ENCODE peak calls at places on chromosome 2, in six cellular contexts. L is esophagus squamous epithelium, T is mesendoderm, D is cardiac muscle cell, V is brain microvascular endothelial cell, I is fibroblast of lung. M is an unnamed sample.
A peak's percentile ranks its signal among the peaks of the same experiment; 100 is the strongest.

GRCh38 chr2:133342283-133342895 is 225.9 kb downstream of the NCKAP5 start:
- DNase-seq in L (no peak), T (no peak), D (no peak), V (no peak), I (no peak), M (no peak)

GRCh38 chr2:38145226-38145625 is 69.3 kb upstream of the CYP1B1 start:
- DNase-seq in L (no peak), T (no peak), D (no peak), V (peak; percentile 15), I (no peak), M (no peak)

GRCh38 chr2:94992360-94992759 is 33.1 kb upstream of the MAL start:
- DNase-seq in L (no peak), T (no peak), D (no peak), V (no peak), I (no peak), M (no peak)

GRCh38 chr2:33583194-33583938 is 15.7 kb downstream of the FAM98A start:
- DNase-seq in L (no peak), T (peak; percentile 45), D (peak; percentile 50), V (peak; percentile 20), I (peak; percentile 65), M (peak; percentile 78)

GRCh38 chr2:219969508-219969907 is 342.1 kb downstream of the SLC4A3 start:
- DNase-seq in L (no peak), T (no peak), D (no peak), V (no peak), I (peak; percentile 64), M (no peak)

GRCh38 chr2:241846406-241846805 is 12.3 kb downstream of the PDCD1 start:
- DNase-seq in L (no peak), T (no peak), D (no peak), V (no peak), I (no peak), M (no peak)

GRCh38 chr2:201233192-201234166 is 26.9 kb upstream of the CASP8 start:
- DNase-seq in L (peak; percentile 11), T (peak; percentile 85), D (no peak), V (no peak), I (peak; percentile 5), M (peak; percentile 94)

GRCh38 chr2:132676999-132677398 is 7.0 kb upstream of the LYPD1 start:
- DNase-seq in L (no peak), T (no peak), D (no peak), V (no peak), I (peak; percentile 25), M (peak; percentile 52)

GRCh38 chr2:206565666-206566065 is 76.6 kb upstream of the FAM237A start:
- DNase-seq in L (no peak), T (no peak), D (no peak), V (no peak), I (no peak), M (no peak)

DNA sequence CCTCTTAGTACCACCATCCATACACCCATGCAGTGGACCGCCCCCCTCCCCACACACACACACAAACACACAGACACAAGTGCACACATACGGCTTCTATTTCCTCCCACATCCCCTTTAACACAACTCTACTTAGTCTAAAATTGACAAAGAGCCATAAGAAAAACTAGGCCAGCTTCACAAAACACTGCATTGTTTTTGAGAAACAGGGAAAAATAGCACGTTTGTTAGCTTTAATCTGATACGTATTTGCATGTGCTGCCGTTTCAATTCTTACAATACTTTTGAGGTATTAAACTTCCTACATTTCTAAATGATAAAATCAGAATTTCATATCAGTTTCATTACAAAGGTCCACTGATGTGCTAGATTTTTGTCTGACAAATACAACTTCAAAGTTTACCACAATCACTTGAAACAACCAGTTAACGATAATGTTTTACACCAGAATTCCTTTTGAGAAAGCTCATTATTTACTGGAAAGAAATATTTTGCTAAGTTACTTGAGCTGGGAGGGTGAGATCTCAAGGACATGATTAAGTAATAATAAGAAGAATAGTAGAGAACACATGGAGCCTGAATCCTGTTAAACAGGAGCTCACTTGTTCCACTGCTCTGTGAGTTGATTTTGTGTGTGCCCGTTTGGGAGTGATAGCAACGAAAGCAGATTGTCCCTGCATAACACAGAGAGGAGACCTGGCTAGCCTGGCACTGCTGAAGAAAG is 74.5 kb downstream of the MOGAT1 start:
- DNase-seq in L (no peak), T (no peak), D (no peak), V (no peak), I (peak; percentile 36), M (no peak)
- H3K27me3 ChIP-seq in L (no peaks in the 10 kb centered on the region), T (no peaks in the 10 kb centered on the region), D (no peaks in the 10 kb centered on the region), V (no peaks in the 10 kb centered on the region), I (no peaks in the 10 kb centered on the region), M (no peaks in the 10 kb centered on the region)

GRCh38 chr2:110731064-110731463 is 1.3 kb upstream of the ACOXL start:
- DNase-seq in L (no peak), T (no peak), D (no peak), V (no peak), I (no peak), M (no peak)

GRCh38 chr2:110729106-110729505 is 3.3 kb upstream of the ACOXL start:
- DNase-seq in L (no peak), T (peak; percentile 51), D (no peak), V (no peak), I (no peak), M (no peak)

GRCh38 chr2:110735366-110735765 is 3.0 kb downstream of the ACOXL start:
- DNase-seq in L (no peak), T (no peak), D (no peak), V (no peak), I (no peak), M (no peak)

GRCh38 chr2:110727923-110728322 is 4.5 kb upstream of the ACOXL start:
- DNase-seq in L (no peak), T (no peak), D (no peak), V (no peak), I (no peak), M (no peak)

GRCh38 chr2:110732422-110733413 is at the start of gene ACOXL:
- DNase-seq in L (no peak), T (peak; percentile 78), D (no peak), V (no peak), I (no peak), M (no peak)
- H3K27me3 ChIP-seq in L (peaks cover 28% of the 10 kb centered on the region), T (peaks cover 8% of the 10 kb centered on the region), D (peaks cover 56% of the 10 kb centered on the region), V (peaks cover 65% of the 10 kb centered on the region), I (peaks cover 41% of the 10 kb centered on the region), M (no peaks in the 10 kb centered on the region)

DNA sequence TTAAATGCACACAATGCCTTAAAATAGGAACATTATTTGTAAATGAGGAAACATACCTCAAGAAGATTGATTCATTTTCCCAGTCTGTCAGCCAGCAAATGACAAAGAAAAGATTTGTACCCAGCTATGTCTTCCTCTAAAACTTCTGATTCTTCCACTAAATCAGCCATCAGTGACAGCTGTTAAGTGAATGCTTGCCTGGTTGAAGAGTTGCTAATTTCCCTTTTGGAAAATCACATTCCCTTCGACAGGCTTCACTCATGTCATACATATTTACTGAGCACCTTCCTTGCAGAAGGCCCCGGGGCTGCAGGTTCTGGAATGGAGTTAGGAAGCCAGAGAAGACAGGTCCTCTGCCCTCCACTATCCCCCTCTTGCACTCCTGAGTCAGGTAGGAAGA is 112.0 kb upstream of the SLC66A3 start:
- DNase-seq in L (no peak), T (no peak), D (no peak), V (no peak), I (no peak), M (no peak)
- H3K27me3 ChIP-seq in L (no peaks in the 10 kb centered on the region), T (no peaks in the 10 kb centered on the region), D (no peaks in the 10 kb centered on the region), V (no peaks in the 10 kb centered on the region), I (peaks cover 4% of the 10 kb centered on the region), M (peaks cover 4% of the 10 kb centered on the region)

GRCh38 chr2:109133746-109134145 is 4.7 kb downstream of the SH3RF3 start:
- DNase-seq in L (no peak), T (no peak), D (no peak), V (no peak), I (no peak), M (no peak)
- H3K27me3 ChIP-seq in L (no peaks in the 10 kb centered on the region), T (peaks cover 11% of the 10 kb centered on the region), D (peaks cover 61% of the 10 kb centered on the region), V (peaks cover 2% of the 10 kb centered on the region), I (no peaks in the 10 kb centered on the region), M (no peaks in the 10 kb centered on the region)

GRCh38 chr2:54626131-54626530 is 97.3 kb upstream of the EML6 start:
- DNase-seq in L (no peak), T (no peak), D (no peak), V (no peak), I (no peak), M (no peak)
- H3K27me3 ChIP-seq in L (no peaks in the 10 kb centered on the region), T (no peaks in the 10 kb centered on the region), D (no peaks in the 10 kb centered on the region), V (no peaks in the 10 kb centered on the region), I (no peaks in the 10 kb centered on the region), M (no peaks in the 10 kb centered on the region)

DNA sequence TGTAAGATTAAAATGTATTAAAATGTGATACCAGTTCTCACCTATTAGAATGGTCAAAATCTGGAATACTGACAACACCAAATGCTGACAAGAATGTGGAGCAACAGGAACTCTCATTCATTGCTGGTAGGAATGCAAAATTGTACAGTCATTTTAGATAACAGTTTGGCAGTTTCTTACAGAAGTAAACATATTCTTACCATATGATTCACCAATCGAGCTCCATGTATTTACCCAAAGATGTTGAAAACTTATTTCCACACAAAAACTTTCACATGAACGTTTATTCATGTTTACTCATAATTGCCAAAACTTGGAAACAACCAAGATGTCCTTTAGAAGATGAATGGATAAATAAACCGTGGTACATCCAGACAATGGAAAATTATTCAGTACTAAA is 1193.5 kb upstream of the ACVR2A start:
- DNase-seq in L (no peak), T (no peak), D (no peak), V (no peak), I (no peak), M (no peak)
- H3K27me3 ChIP-seq in L (no peaks in the 10 kb centered on the region), T (no peaks in the 10 kb centered on the region), D (no peaks in the 10 kb centered on the region), V (no peaks in the 10 kb centered on the region), I (no peaks in the 10 kb centered on the region), M (no peaks in the 10 kb centered on the region)

GRCh38 chr2:104873689-104874054 is 19.8 kb downstream of the POU3F3 start:
- DNase-seq in L (no peak), T (no peak), D (no peak), V (no peak), I (no peak), M (no peak)
- H3K27me3 ChIP-seq in L (no peaks in the 10 kb centered on the region), T (peaks cover 41% of the 10 kb centered on the region), D (peaks cover 99% of the 10 kb centered on the region), V (peaks cover 42% of the 10 kb centered on the region), I (peaks cover 18% of the 10 kb centered on the region), M (no peaks in the 10 kb centered on the region)

GRCh38 chr2:163198972-163199371 is 360.4 kb upstream of the KCNH7 start:
- DNase-seq in L (no peak), T (no peak), D (no peak), V (no peak), I (no peak), M (no peak)

GRCh38 chr2:163200726-163201125 is 362.2 kb upstream of the KCNH7 start:
- DNase-seq in L (no peak), T (no peak), D (no peak), V (no peak), I (no peak), M (no peak)

GRCh38 chr2:163198007-163198406 is 359.4 kb upstream of the KCNH7 start:
- DNase-seq in L (no peak), T (peak; percentile 34), D (no peak), V (no peak), I (no peak), M (no peak)
- H3K27me3 ChIP-seq in L (no peaks in the 10 kb centered on the region), T (no peaks in the 10 kb centered on the region), D (no peaks in the 10 kb centered on the region), V (no peaks in the 10 kb centered on the region), I (no peaks in the 10 kb centered on the region), M (no peaks in the 10 kb centered on the region)

M was measured in Karpas-422.